ENCODE peak calls at places on chromosomes 6 and 20, in six cellular contexts. N is CD8-positive, alpha-beta T cell; O is dorsolateral prefrontal cortex; D is cardiac muscle cell; W is uterus; V is naive thymus-derived CD4-positive, alpha-beta T cell. A is an unnamed sample.

GRCh38 chr6:5764401-5764955 is 242.2 kb downstream of the NRN1 start:
- DNase-seq in N (no peak), V (no peak), W (no peak), D (no peak), O (peak), A (no peak)

GRCh38 chr6:12265795-12266194 is 24.4 kb upstream of the EDN1 start:
- DNase-seq in V (no peak), O (no peak), N (no peak), D (no peak), W (no peak), A (no peak)

GRCh38 chr20:34396408-34396807 is 33.3 kb downstream of the ITCH start:
- DNase-seq in D (no peak), V (no peak), W (no peak), N (no peak), O (no peak), A (no peak)

GRCh38 chr6:1324926-1325325 is 13.0 kb downstream of the FOXQ1 start:
- DNase-seq in W (no peak), V (no peak), O (no peak), D (no peak), N (no peak), A (no peak)

GRCh38 chr6:86148586-86148985 is 505.9 kb upstream of the SYNCRIP start:
- DNase-seq in D (no peak), O (no peak), W (no peak), N (no peak), V (no peak), A (no peak)

GRCh38 chr20:4491643-4492042 is 230.1 kb upstream of the PRND start:
- DNase-seq in N (no peak), W (no peak), O (no peak), V (no peak), D (no peak), A (no peak)

GRCh38 chr6:152170702-152171667 is 363.5 kb downstream of the ESR1 start:
- DNase-seq in D (no peak), N (peak), W (no peak), O (no peak), V (no peak), A (no peak)

GRCh38 chr6:112037783-112038216 is 16.1 kb upstream of the CCN6 start:
- DNase-seq in V (no peak), W (peak), O (peak), D (no peak), N (peak), A (no peak)

GRCh38 chr6:50602191-50602810 is 111.0 kb upstream of the TFAP2D start:
- DNase-seq in V (no peak), W (no peak), D (peak), N (no peak), O (no peak), A (no peak)

GRCh38 chr6:135640449-135641111 is 143.0 kb upstream of the AHI1 start:
- DNase-seq in N (no peak), V (no peak), W (no peak), O (no peak), D (no peak), A (no peak)

GRCh38 chr6:78611886-78612480 is 255.4 kb upstream of the IRAK1BP1 start:
- DNase-seq in W (no peak), D (peak), V (no peak), O (no peak), N (no peak), A (no peak)

GRCh38 chr20:34562643-34563042 is 4.1 kb downstream of the MAP1LC3A start:
- DNase-seq in W (no peak), V (no peak), D (no peak), N (no peak), O (no peak), A (no peak)

GRCh38 chr6:163878656-163879055 is 464.1 kb downstream of the QKI start:
- DNase-seq in N (no peak), D (no peak), O (no peak), W (no peak), V (no peak), A (no peak)

GRCh38 chr6:16108419-16108818 is 20.5 kb upstream of the MYLIP start:
- DNase-seq in D (no peak), W (no peak), V (no peak), N (no peak), O (no peak), A (no peak)

GRCh38 chr20:40477805-40478204 is 211.2 kb downstream of the MAFB start:
- DNase-seq in O (no peak), D (no peak), W (no peak), V (no peak), N (no peak), A (no peak)

GRCh38 chr6:157822221-157823000 is 635 bp upstream of the SNX9 start:
- DNase-seq in N (peak), V (peak), W (peak), D (peak), O (no peak), A (no peak)

GRCh38 chr20:50601511-50602431 is 89.6 kb downstream of the RIPOR3 start:
- DNase-seq in V (no peak), O (no peak), D (no peak), N (no peak), W (no peak), A (no peak)

GRCh38 chr6:161369339-161369738 is 95.5 kb upstream of the AGPAT4 start:
- DNase-seq in W (no peak), V (no peak), N (no peak), D (no peak), O (no peak), A (no peak)

GRCh38 chr20:51399138-51399890 is 143.2 kb downstream of the NFATC2 start:
- DNase-seq in O (no peak), W (no peak), D (no peak), V (no peak), N (no peak), A (no peak)

GRCh38 chr6:41247882-41248707 is 19.9 kb downstream of the TREML4 start:
- DNase-seq in N (no peak), V (no peak), D (no peak), W (no peak), O (no peak), A (no peak)

GRCh38 chr6:111573118-111573883 is 32.4 kb downstream of the TRAF3IP2 start:
- DNase-seq in O (no peak), D (no peak), V (no peak), W (no peak), N (no peak), A (no peak)

GRCh38 chr6:101887532-101887931 is 494.0 kb downstream of the GRIK2 start:
- DNase-seq in O (no peak), N (no peak), V (no peak), D (no peak), W (no peak), A (no peak)

GRCh38 chr6:169223006-169223405 is 30.6 kb downstream of the THBS2 start:
- DNase-seq in O (no peak), N (no peak), D (no peak), W (no peak), V (no peak), A (no peak)

GRCh38 chr6:142693446-142693845 is 251.5 kb downstream of the HIVEP2 start:
- DNase-seq in O (no peak), W (no peak), D (no peak), V (no peak), N (no peak), A (no peak)

GRCh38 chr6:159053781-159054398 is 9.1 kb upstream of the TAGAP start:
- DNase-seq in D (no peak), V (no peak), N (no peak), O (no peak), W (no peak), A (no peak)

GRCh38 chr20:258963-259362 is 1.4 kb downstream of the DEFB132 start:
- DNase-seq in V (no peak), D (no peak), N (no peak), W (no peak), O (no peak), A (no peak)

GRCh38 chr6:5398530-5398929 is 137.2 kb downstream of the FARS2 start:
- DNase-seq in V (peak), N (no peak), D (peak), W (no peak), O (no peak), A (no peak)

GRCh38 chr6:164151161-164151728 is 736.7 kb downstream of the QKI start:
- DNase-seq in D (no peak), O (peak), N (no peak), V (no peak), W (no peak), A (no peak)

GRCh38 chr6:129141499-129141898 is 258.6 kb downstream of the LAMA2 start:
- DNase-seq in D (no peak), O (no peak), W (no peak), N (no peak), V (no peak), A (no peak)

GRCh38 chr6:129136751-129137150 is 253.8 kb downstream of the LAMA2 start:
- DNase-seq in D (no peak), W (no peak), O (no peak), N (no peak), V (no peak), A (no peak)

GRCh38 chr6:129138739-129139405 is 255.9 kb downstream of the LAMA2 start:
- DNase-seq in D (no peak), W (no peak), N (no peak), V (no peak), O (no peak), A (no peak)

GRCh38 chr6:129135421-129135820 is 252.5 kb downstream of the LAMA2 start:
- DNase-seq in N (no peak), D (no peak), W (no peak), O (no peak), V (no peak), A (no peak)

DNA sequence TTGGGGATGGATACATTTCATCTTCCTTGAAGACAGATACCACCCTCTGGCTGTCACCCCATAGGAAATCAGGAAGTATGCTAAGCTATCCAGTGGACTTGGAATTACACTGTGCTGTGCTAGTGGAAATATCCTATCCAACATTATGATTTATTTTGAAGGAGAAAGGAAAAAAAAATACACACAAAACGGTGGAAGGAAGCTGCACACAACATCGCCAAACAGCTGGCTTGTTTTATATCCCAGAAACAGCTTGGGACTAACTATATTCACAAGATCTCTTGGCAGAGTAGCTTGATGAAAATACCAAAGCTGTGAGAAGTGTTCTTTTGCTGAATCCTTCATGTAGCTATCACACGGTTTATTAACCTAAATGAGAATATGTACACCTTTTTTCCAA is 257.6 kb downstream of the LAMA2 start:
- DNase-seq in W (peak), V (no peak), D (no peak), O (no peak), N (no peak), A (no peak)
- H3K27ac ChIP-seq in W (peak), V (no peak), D (no peak), O (peak), N (no peak), A (peak)

GRCh38 chr6:39430968-39431523 is 108.5 kb upstream of the KCNK16 start:
- DNase-seq in N (no peak), O (peak), W (peak), D (peak), V (no peak), A (peak)

GRCh38 chr6:39428152-39428551 is 105.7 kb upstream of the KCNK16 start:
- DNase-seq in N (no peak), V (no peak), W (no peak), O (no peak), D (no peak), A (no peak)

GRCh38 chr6:39432311-39433025 is 110.0 kb upstream of the KCNK16 start:
- DNase-seq in W (no peak), V (no peak), N (no peak), O (no peak), D (no peak), A (no peak)

GRCh38 chr6:39433630-39434029 is 111.1 kb upstream of the KCNK16 start:
- DNase-seq in V (no peak), N (no peak), O (no peak), W (no peak), D (no peak), A (no peak)

DNA sequence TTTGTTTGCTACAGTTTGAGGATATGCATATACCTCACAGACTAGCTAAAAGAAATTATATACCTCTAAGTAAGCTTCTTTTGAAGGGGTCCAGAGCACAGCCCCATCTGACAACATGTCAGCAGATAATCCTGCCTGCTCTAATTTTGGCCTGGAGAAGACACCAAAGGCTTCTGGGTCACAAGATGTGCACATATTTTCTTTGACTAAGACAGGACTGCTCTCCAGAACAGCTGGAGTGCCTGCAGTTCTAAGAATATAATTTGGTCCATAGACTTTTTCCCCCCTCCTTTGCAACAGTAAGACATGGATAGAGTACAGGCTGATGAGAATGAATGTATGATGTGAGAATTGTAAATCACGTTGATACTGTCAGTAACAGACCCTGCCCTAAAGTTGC is 107.9 kb upstream of the KCNK16 start:
- DNase-seq in V (no peak), N (no peak), W (no peak), D (no peak), O (no peak), A (no peak)
- H3K27ac ChIP-seq in V (no peak), N (no peak), W (peak), D (peak), O (peak), A (no peak)

DNA sequence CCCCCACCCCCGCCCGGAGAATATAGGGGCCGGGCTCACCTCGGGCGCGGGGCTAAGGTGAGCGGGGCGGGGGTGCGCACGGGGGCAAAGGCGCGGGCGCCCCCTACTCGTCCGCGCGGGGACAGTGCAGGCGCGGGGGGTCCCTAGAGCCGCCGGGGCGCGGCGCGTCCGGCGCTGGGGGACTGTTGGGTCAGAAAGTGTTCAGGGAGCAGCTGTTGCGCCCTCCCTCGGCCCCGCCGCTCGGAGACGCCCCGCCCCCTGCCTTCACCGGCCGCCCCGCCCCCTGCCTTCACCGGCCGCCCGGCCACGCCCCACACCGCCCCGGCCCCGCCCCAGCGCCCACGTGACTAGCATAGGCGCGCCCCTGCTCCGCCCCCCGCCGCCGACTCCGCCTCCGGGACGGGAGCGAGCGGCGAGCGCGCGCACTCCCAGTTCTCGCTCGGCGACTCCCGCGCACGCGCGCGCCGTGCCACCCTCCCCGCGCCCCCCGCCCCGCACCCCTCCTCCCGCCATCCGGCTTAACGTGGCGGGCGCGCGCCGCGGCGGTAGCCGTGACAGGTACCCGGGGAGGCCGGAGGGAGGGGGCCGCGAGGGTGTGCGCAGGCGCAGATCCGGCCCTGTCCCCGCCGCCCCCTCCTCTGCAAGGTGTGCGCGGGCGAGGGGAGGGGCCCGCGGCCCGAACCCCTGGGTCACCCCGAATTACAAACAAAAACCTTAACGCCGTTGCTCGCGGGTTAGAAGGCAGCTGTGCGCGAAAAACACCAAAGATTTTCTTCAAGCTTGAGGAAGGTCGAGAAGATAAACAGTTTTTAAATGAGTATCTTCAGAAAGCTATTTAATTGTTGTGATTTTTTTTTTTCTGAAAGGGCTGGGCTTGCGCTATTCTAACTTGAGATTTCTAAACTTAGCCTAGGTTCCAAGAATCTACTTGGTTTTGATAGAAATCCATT is 704 bp upstream of the ZNF217 start:
- DNase-seq in D (peak), O (peak), W (peak), V (peak), N (peak), A (peak)
- H3K27ac ChIP-seq in D (peak), O (peak), W (peak), V (peak), N (peak), A (peak)

DNA sequence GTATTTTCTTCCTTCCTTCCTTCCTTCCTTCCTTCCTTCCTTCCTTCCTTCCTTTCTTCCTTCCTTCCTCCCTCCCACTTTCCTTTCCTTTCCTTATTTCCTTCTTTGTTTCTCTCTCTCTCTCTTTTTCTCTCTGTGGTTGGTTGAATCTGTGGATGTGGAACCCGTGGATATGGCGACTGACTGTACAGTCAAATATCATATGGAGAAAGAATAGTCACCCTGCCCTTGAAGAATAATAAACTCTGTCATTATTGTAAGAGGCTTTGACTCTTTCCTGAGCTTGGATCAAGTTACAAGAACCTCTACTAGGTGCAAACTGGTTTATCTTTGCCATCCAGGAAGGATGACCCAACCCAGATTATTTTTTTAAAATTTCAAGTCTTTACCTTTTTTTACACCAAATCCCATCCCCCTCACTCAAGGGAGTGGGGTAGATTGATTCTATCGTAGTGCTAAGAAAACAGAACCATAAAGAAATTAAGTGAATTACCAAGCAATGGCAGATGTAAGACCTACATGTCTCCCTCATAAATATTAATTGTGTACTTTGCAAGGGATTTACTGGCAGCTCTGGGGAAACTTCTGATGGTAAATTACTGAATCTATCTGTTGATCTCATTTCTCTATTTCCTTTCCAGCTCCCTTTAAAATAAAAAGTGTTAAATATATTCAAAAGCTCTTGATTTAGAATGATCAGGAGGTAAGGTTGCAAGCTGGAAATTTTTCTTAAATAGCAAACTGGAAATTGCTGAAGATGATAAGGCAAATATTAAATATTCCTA is 667.5 kb downstream of the UTRN start:
- DNase-seq in N (no peak), D (no peak), W (no peak), V (no peak), O (no peak), A (no peak)
- H3K27ac ChIP-seq in N (no peak), D (no peak), W (no peak), V (no peak), O (no peak), A (no peak)

GRCh38 chr20:2680046-2680445 is 12.5 kb upstream of the EBF4 start:
- DNase-seq in V (no peak), W (no peak), O (no peak), N (no peak), D (no peak), A (no peak)
- H3K27ac ChIP-seq in V (no peak), W (no peak), O (no peak), N (no peak), D (no peak), A (no peak)

GRCh38 chr6:116409756-116410155 is 39.0 kb downstream of the DSE start:
- DNase-seq in O (no peak), D (peak), V (no peak), W (no peak), N (no peak), A (no peak)
- H3K27ac ChIP-seq in O (no peak), D (peak), V (no peak), W (no peak), N (no peak), A (peak)

GRCh38 chr6:83853968-83854501 is 875 bp downstream of the RIPPLY2 start:
- DNase-seq in O (no peak), W (no peak), N (no peak), V (no peak), D (no peak), A (no peak)
- H3K27ac ChIP-seq in O (peak), W (no peak), N (no peak), V (no peak), D (no peak), A (no peak)

GRCh38 chr20:5999783-6000182 is 49.3 kb downstream of the MCM8 start:
- DNase-seq in N (no peak), O (no peak), D (no peak), V (no peak), W (no peak), A (no peak)
- H3K27ac ChIP-seq in N (no peak), O (peak), D (no peak), V (no peak), W (no peak), A (no peak)

A was measured in lung.